ENCODE peak calls at places on chromosomes 1 and 21, in eight cellular contexts. O is ovary, L is Right ventricle myocardium superior, F is right lobe of liver, N is T-helper 2 cell, R is germinal center, V is MCF 10A, J is NCI-H2171. E is an unnamed sample.

GRCh38 chr1:145720556-145720877 is 1.2 kb downstream of the CD160 start:
- DNase-seq in N (no peak), O (no peak), F (no peak), L (no peak), R (no peak), J (no peak), V (peak), E (no peak)

GRCh38 chr1:234779160-234779538 is 169.2 kb upstream of the IRF2BP2 start:
- DNase-seq in R (no peak), N (no peak), V (no peak), J (no peak), L (peak), F (no peak), O (peak), E (no peak)

GRCh38 chr1:24416666-24417391 is 1.2 kb downstream of the NIPAL3 start:
- DNase-seq in V (peak), R (peak), O (no peak), N (no peak), J (no peak), F (no peak), L (no peak), E (peak)

GRCh38 chr1:202798260-202798659 is 10.0 kb downstream of the KDM5B start:
- DNase-seq in O (no peak), L (no peak), F (no peak), R (no peak), V (no peak), J (no peak), N (no peak), E (no peak)

GRCh38 chr1:217403321-217403720 is 227.6 kb downstream of the GPATCH2 start:
- DNase-seq in F (no peak), R (no peak), O (no peak), V (no peak), L (no peak), J (no peak), N (no peak), E (no peak)

GRCh38 chr1:22275626-22276395 is 132.9 kb upstream of the WNT4 start:
- DNase-seq in N (no peak), J (no peak), L (peak), R (peak), O (peak), F (no peak), V (peak), E (peak)

GRCh38 chr21:44960141-44961092 is 20.6 kb downstream of the SLX9 start:
- DNase-seq in N (no peak), F (no peak), L (no peak), R (no peak), V (no peak), O (no peak), J (no peak), E (no peak)

GRCh38 chr1:28115267-28115666 is 26.9 kb upstream of the EYA3 start:
- DNase-seq in O (no peak), J (no peak), R (no peak), L (no peak), N (no peak), F (no peak), V (no peak), E (no peak)

GRCh38 chr1:161139765-161140164 is 7.3 kb upstream of the DEDD start:
- DNase-seq in N (no peak), O (no peak), F (no peak), L (no peak), V (peak), R (no peak), J (peak), E (peak)

GRCh38 chr21:43352568-43353281 is 74.2 kb downstream of the SIK1 start:
- DNase-seq in V (peak), O (no peak), F (no peak), J (no peak), R (peak), L (no peak), N (no peak), E (no peak)

GRCh38 chr21:42247716-42248115 is 28.8 kb downstream of the ABCG1 start:
- DNase-seq in R (no peak), L (peak), O (no peak), F (no peak), V (no peak), N (no peak), J (no peak), E (no peak)